ENCODE peak calls at places on chromosomes 1 and 21, in four cellular contexts. One of them, this sample, is unnamed.

GRCh38 chr1:51957618-51958017 is 32.9 kb downstream of the RAB3B start:
- DNase-seq in GM13977: no peak
- DNase-seq in foreskin fibroblast: no peak
- DNase-seq in fibroblast of pulmonary artery: no peak
- DNase-seq in this sample: no peak

GRCh38 chr1:26164036-26164927 is 4.5 kb downstream of the C1orf232 start:
- DNase-seq in GM13977: peak; percentile 86
- DNase-seq in foreskin fibroblast: peak; percentile 69
- DNase-seq in fibroblast of pulmonary artery: peak; percentile 33
- DNase-seq in this sample: no peak

GRCh38 chr1:24526940-24527542 is 24.4 kb downstream of the RCAN3 start:
- DNase-seq in GM13977: no peak
- DNase-seq in foreskin fibroblast: peak; percentile 58
- DNase-seq in fibroblast of pulmonary artery: peak; percentile 42
- DNase-seq in this sample: peak; percentile 17

GRCh38 chr1:62286778-62287224 is 32.4 kb downstream of the KANK4 start:
- DNase-seq in GM13977: no peak
- DNase-seq in foreskin fibroblast: no peak
- DNase-seq in fibroblast of pulmonary artery: peak; percentile 6
- DNase-seq in this sample: no peak

GRCh38 chr1:111769517-111770146 is 13.9 kb downstream of the DDX20 start:
- DNase-seq in GM13977: peak; percentile 63
- DNase-seq in foreskin fibroblast: peak; percentile 85
- DNase-seq in fibroblast of pulmonary artery: peak; percentile 86
- DNase-seq in this sample: peak; percentile 73

GRCh38 chr1:154629160-154630073 is 21.4 kb upstream of the ADAR start:
- DNase-seq in GM13977: no peak
- DNase-seq in foreskin fibroblast: no peak
- DNase-seq in fibroblast of pulmonary artery: peak; percentile 35
- DNase-seq in this sample: peak; percentile 18

GRCh38 chr1:93817819-93818569 is 61.0 kb downstream of the DNTTIP2 start:
- DNase-seq in GM13977: no peak
- DNase-seq in foreskin fibroblast: no peak
- DNase-seq in fibroblast of pulmonary artery: no peak
- DNase-seq in this sample: no peak

GRCh38 chr1:29789910-29790247 is 553.6 kb downstream of the PTPRU start:
- DNase-seq in GM13977: no peak
- DNase-seq in foreskin fibroblast: no peak
- DNase-seq in fibroblast of pulmonary artery: no peak
- DNase-seq in this sample: no peak

GRCh38 chr1:44786841-44787426 is 1.0 kb downstream of the BEST4 start:
- DNase-seq in GM13977: no peak
- DNase-seq in foreskin fibroblast: no peak
- DNase-seq in fibroblast of pulmonary artery: no peak
- DNase-seq in this sample: no peak

GRCh38 chr1:77802026-77802425 is 22.6 kb downstream of the MIGA1 start:
- DNase-seq in GM13977: no peak
- DNase-seq in foreskin fibroblast: no peak
- DNase-seq in fibroblast of pulmonary artery: no peak
- DNase-seq in this sample: no peak

GRCh38 chr1:208068441-208068840 is 157.5 kb upstream of the CD34 start:
- DNase-seq in GM13977: no peak
- DNase-seq in foreskin fibroblast: no peak
- DNase-seq in fibroblast of pulmonary artery: no peak
- DNase-seq in this sample: no peak

GRCh38 chr1:11198851-11199628 is 9.9 kb downstream of the ANGPTL7 start:
- DNase-seq in GM13977: no peak
- DNase-seq in foreskin fibroblast: no peak
- DNase-seq in fibroblast of pulmonary artery: no peak
- DNase-seq in this sample: no peak

GRCh38 chr1:92619466-92620189 is 132.9 kb upstream of the GFI1 start:
- DNase-seq in GM13977: no peak
- DNase-seq in foreskin fibroblast: no peak
- DNase-seq in fibroblast of pulmonary artery: no peak
- DNase-seq in this sample: no peak

GRCh38 chr1:167462341-167462740 is 56.0 kb downstream of the CD247 start:
- DNase-seq in GM13977: no peak
- DNase-seq in foreskin fibroblast: no peak
- DNase-seq in fibroblast of pulmonary artery: no peak
- DNase-seq in this sample: no peak

GRCh38 chr1:15703562-15703961 is 19.4 kb downstream of the PLEKHM2 start:
- DNase-seq in GM13977: no peak
- DNase-seq in foreskin fibroblast: peak; percentile 96
- DNase-seq in fibroblast of pulmonary artery: peak; percentile 93
- DNase-seq in this sample: peak; percentile 83

GRCh38 chr1:99266731-99267130 is 2.4 kb downstream of the PLPPR4 start:
- DNase-seq in GM13977: no peak
- DNase-seq in foreskin fibroblast: peak; percentile 83
- DNase-seq in fibroblast of pulmonary artery: peak; percentile 40
- DNase-seq in this sample: peak; percentile 84

GRCh38 chr1:198088360-198089071 is 68.3 kb upstream of the NEK7 start:
- DNase-seq in GM13977: peak; percentile 38
- DNase-seq in foreskin fibroblast: peak; percentile 70
- DNase-seq in fibroblast of pulmonary artery: peak; percentile 80
- DNase-seq in this sample: peak; percentile 73

GRCh38 chr21:17139696-17140095 is 373.1 kb upstream of the CXADR start:
- DNase-seq in GM13977: no peak
- DNase-seq in foreskin fibroblast: peak; percentile 7
- DNase-seq in fibroblast of pulmonary artery: peak; percentile 16
- DNase-seq in this sample: no peak

GRCh38 chr1:229947968-229948367 is 119.1 kb upstream of the GALNT2 start:
- DNase-seq in GM13977: no peak
- DNase-seq in foreskin fibroblast: no peak
- DNase-seq in fibroblast of pulmonary artery: no peak
- DNase-seq in this sample: no peak

GRCh38 chr21:22575165-22575584 is 1577.0 kb downstream of the NCAM2 start:
- DNase-seq in GM13977: no peak
- DNase-seq in foreskin fibroblast: no peak
- DNase-seq in fibroblast of pulmonary artery: peak; percentile 0
- DNase-seq in this sample: no peak
- TF ChIP-seq CTCF in GM13977: no peak
- TF ChIP-seq CTCF in foreskin fibroblast: no peak
- TF ChIP-seq CTCF in fibroblast of pulmonary artery: peak; percentile 4
- TF ChIP-seq CTCF in this sample: peak; percentile 12

GRCh38 chr1:6090996-6091822 is 45.5 kb downstream of the KCNAB2 start:
- DNase-seq in GM13977: no peak
- DNase-seq in foreskin fibroblast: no peak
- DNase-seq in fibroblast of pulmonary artery: no peak
- DNase-seq in this sample: no peak
- TF ChIP-seq CTCF in GM13977: no peak
- TF ChIP-seq CTCF in foreskin fibroblast: no peak
- TF ChIP-seq CTCF in fibroblast of pulmonary artery: no peak
- TF ChIP-seq CTCF in this sample: no peak

GRCh38 chr1:40893946-40894345 is 31.8 kb upstream of the CITED4 start:
- DNase-seq in GM13977: no peak
- DNase-seq in foreskin fibroblast: no peak
- DNase-seq in fibroblast of pulmonary artery: no peak
- DNase-seq in this sample: no peak

GRCh38 chr1:40894455-40894854 is 32.3 kb upstream of the CITED4 start:
- DNase-seq in GM13977: no peak
- DNase-seq in foreskin fibroblast: no peak
- DNase-seq in fibroblast of pulmonary artery: no peak
- DNase-seq in this sample: no peak

GRCh38 chr1:40895601-40896000 is 33.4 kb upstream of the CITED4 start:
- DNase-seq in GM13977: no peak
- DNase-seq in foreskin fibroblast: no peak
- DNase-seq in fibroblast of pulmonary artery: no peak
- DNase-seq in this sample: no peak

GRCh38 chr1:40890771-40891170 is 28.6 kb upstream of the CITED4 start:
- DNase-seq in GM13977: no peak
- DNase-seq in foreskin fibroblast: no peak
- DNase-seq in fibroblast of pulmonary artery: no peak
- DNase-seq in this sample: no peak

GRCh38 chr1:40892354-40892753 is 30.2 kb upstream of the CITED4 start:
- DNase-seq in GM13977: no peak
- DNase-seq in foreskin fibroblast: no peak
- DNase-seq in fibroblast of pulmonary artery: no peak
- DNase-seq in this sample: no peak
- TF ChIP-seq CTCF in GM13977: no peak
- TF ChIP-seq CTCF in foreskin fibroblast: no peak
- TF ChIP-seq CTCF in fibroblast of pulmonary artery: no peak
- TF ChIP-seq CTCF in this sample: no peak

GRCh38 chr1:217431395-217431794 is 199.5 kb downstream of the GPATCH2 start:
- DNase-seq in GM13977: no peak
- DNase-seq in foreskin fibroblast: no peak
- DNase-seq in fibroblast of pulmonary artery: peak; percentile 5
- DNase-seq in this sample: no peak
- TF ChIP-seq CTCF in GM13977: peak; percentile 27
- TF ChIP-seq CTCF in foreskin fibroblast: peak; percentile 12
- TF ChIP-seq CTCF in fibroblast of pulmonary artery: no peak
- TF ChIP-seq CTCF in this sample: no peak

GRCh38 chr1:228353601-228354371 is 52.8 kb downstream of the TRIM11 start:
- DNase-seq in GM13977: no peak
- DNase-seq in foreskin fibroblast: no peak
- DNase-seq in fibroblast of pulmonary artery: no peak
- DNase-seq in this sample: no peak

GRCh38 chr1:228352677-228353481 is 53.8 kb downstream of the TRIM11 start:
- DNase-seq in GM13977: no peak
- DNase-seq in foreskin fibroblast: no peak
- DNase-seq in fibroblast of pulmonary artery: no peak
- DNase-seq in this sample: no peak

GRCh38 chr1:228358039-228358763 is 48.4 kb downstream of the TRIM11 start:
- DNase-seq in GM13977: no peak
- DNase-seq in foreskin fibroblast: peak; percentile 44
- DNase-seq in fibroblast of pulmonary artery: no peak
- DNase-seq in this sample: peak; percentile 15

GRCh38 chr1:228351850-228352249 is 54.8 kb downstream of the TRIM11 start:
- DNase-seq in GM13977: no peak
- DNase-seq in foreskin fibroblast: no peak
- DNase-seq in fibroblast of pulmonary artery: no peak
- DNase-seq in this sample: no peak

DNA sequence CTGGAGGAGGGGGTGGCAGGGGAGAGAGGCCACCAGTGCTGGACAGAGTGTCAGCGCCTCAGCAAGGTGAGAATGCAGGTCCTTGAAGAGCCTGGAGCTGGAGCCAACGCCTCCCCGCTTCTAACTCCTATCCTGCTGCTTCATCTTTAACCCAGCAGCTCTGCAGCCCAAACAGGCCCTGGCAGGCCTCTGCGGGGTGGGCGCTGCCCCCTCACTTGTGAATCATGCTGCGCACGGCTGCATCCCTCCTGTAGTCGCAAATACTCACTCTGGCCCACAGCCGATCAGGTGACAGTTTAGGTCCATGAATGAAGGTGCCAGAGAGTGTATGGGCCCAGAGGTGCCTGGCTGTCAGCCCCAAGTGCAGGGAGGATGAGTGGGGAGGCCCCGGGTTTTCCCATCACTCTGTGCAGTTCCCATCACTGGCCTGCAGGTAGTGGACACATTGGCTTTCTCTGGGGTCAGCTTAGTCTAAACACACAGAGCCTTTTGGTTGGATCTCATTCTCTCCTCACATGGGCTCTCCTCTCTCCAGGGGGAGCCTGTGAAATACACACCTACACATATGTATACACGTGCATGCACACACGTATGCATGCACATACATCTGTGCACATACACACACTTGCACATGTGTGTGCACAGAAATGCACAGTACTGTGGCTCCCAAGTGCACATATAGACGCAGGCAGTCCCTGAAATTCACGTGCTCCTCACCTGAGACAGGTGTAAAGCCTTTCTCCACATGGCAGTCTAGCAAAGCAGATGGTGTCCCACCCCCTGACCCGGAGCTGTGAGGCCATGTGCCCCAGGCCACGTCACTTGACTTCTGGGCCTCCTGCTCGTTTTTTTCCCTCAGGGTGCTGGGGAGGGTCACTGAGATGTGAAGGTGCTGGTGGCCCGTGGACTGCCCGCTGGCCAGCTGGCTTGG is 52.0 kb downstream of the TRIM11 start:
- DNase-seq in GM13977: no peak
- DNase-seq in foreskin fibroblast: no peak
- DNase-seq in fibroblast of pulmonary artery: no peak
- DNase-seq in this sample: no peak
- TF ChIP-seq CTCF in GM13977: no peak
- TF ChIP-seq CTCF in foreskin fibroblast: no peak
- TF ChIP-seq CTCF in fibroblast of pulmonary artery: no peak
- TF ChIP-seq CTCF in this sample: no peak

GRCh38 chr1:109598655-109599054 is 20.8 kb downstream of the GNAT2 start:
- DNase-seq in GM13977: no peak
- DNase-seq in foreskin fibroblast: no peak
- DNase-seq in fibroblast of pulmonary artery: no peak
- DNase-seq in this sample: no peak
- TF ChIP-seq CTCF in GM13977: no peak
- TF ChIP-seq CTCF in foreskin fibroblast: no peak
- TF ChIP-seq CTCF in fibroblast of pulmonary artery: peak; percentile 31
- TF ChIP-seq CTCF in this sample: peak; percentile 31

GRCh38 chr1:33181038-33181861 is 593 bp downstream of the TRIM62 start:
- DNase-seq in GM13977: peak; percentile 63
- DNase-seq in foreskin fibroblast: peak; percentile 71
- DNase-seq in fibroblast of pulmonary artery: peak; percentile 37
- DNase-seq in this sample: peak; percentile 17
- TF ChIP-seq CTCF in GM13977: no peak
- TF ChIP-seq CTCF in foreskin fibroblast: no peak
- TF ChIP-seq CTCF in fibroblast of pulmonary artery: no peak
- TF ChIP-seq CTCF in this sample: no peak

This sample was measured in HFFc6.